ENCODE peak calls at places on chromosome 20, in six cellular contexts. One of them, this sample, is unnamed.

GRCh38 chr20:57772349-57772964 is 62.6 kb upstream of the PMEPA1 start:
- DNase-seq in left ventricle myocardium inferior: no peak
- DNase-seq in transverse colon: no peak
- DNase-seq in H1: no peak
- DNase-seq in ovary: no peak
- DNase-seq in cardiac muscle cell: peak
- DNase-seq in this sample: no peak

GRCh38 chr20:15831201-15831600 is 742.0 kb downstream of the KIF16B start:
- DNase-seq in left ventricle myocardium inferior: no peak
- DNase-seq in transverse colon: no peak
- DNase-seq in H1: no peak
- DNase-seq in ovary: no peak
- DNase-seq in cardiac muscle cell: no peak
- DNase-seq in this sample: peak

GRCh38 chr20:1827974-1828785 is 67.0 kb upstream of the SIRPA start:
- DNase-seq in left ventricle myocardium inferior: peak
- DNase-seq in transverse colon: peak
- DNase-seq in H1: no peak
- DNase-seq in ovary: no peak
- DNase-seq in cardiac muscle cell: peak
- DNase-seq in this sample: peak

GRCh38 chr20:9200620-9201019 is 131.7 kb downstream of the PLCB4 start:
- DNase-seq in left ventricle myocardium inferior: no peak
- DNase-seq in transverse colon: no peak
- DNase-seq in H1: no peak
- DNase-seq in ovary: no peak
- DNase-seq in cardiac muscle cell: peak
- DNase-seq in this sample: peak

GRCh38 chr20:31698803-31699718 is 23.6 kb downstream of the BCL2L1 start:
- DNase-seq in left ventricle myocardium inferior: no peak
- DNase-seq in transverse colon: peak
- DNase-seq in H1: no peak
- DNase-seq in ovary: no peak
- DNase-seq in cardiac muscle cell: peak
- DNase-seq in this sample: peak

GRCh38 chr20:32538526-32538918 is 46.6 kb downstream of the NOL4L start:
- DNase-seq in left ventricle myocardium inferior: no peak
- DNase-seq in transverse colon: no peak
- DNase-seq in H1: no peak
- DNase-seq in ovary: no peak
- DNase-seq in cardiac muscle cell: peak
- DNase-seq in this sample: peak

GRCh38 chr20:1673424-1673823 is 15.8 kb upstream of the SIRPG start:
- DNase-seq in left ventricle myocardium inferior: no peak
- DNase-seq in transverse colon: no peak
- DNase-seq in H1: peak
- DNase-seq in ovary: no peak
- DNase-seq in cardiac muscle cell: no peak
- DNase-seq in this sample: no peak

GRCh38 chr20:55097621-55098020 is 622.2 kb downstream of the DOK5 start:
- DNase-seq in left ventricle myocardium inferior: no peak
- DNase-seq in transverse colon: no peak
- DNase-seq in H1: no peak
- DNase-seq in ovary: no peak
- DNase-seq in cardiac muscle cell: no peak
- DNase-seq in this sample: no peak

GRCh38 chr20:47319517-47320252 is 36.8 kb downstream of the ZMYND8 start:
- DNase-seq in left ventricle myocardium inferior: peak
- DNase-seq in transverse colon: peak
- DNase-seq in H1: peak
- DNase-seq in ovary: peak
- DNase-seq in cardiac muscle cell: peak
- DNase-seq in this sample: peak

GRCh38 chr20:8740265-8740664 is 328.6 kb upstream of the PLCB4 start:
- DNase-seq in left ventricle myocardium inferior: no peak
- DNase-seq in transverse colon: no peak
- DNase-seq in H1: no peak
- DNase-seq in ovary: no peak
- DNase-seq in cardiac muscle cell: no peak
- DNase-seq in this sample: no peak

GRCh38 chr20:31835977-31836852 is 9.2 kb downstream of the FOXS1 start:
- DNase-seq in left ventricle myocardium inferior: peak
- DNase-seq in transverse colon: peak
- DNase-seq in H1: no peak
- DNase-seq in ovary: peak
- DNase-seq in cardiac muscle cell: peak
- DNase-seq in this sample: peak

GRCh38 chr20:54115172-54115854 is 44.9 kb upstream of the BCAS1 start:
- DNase-seq in left ventricle myocardium inferior: no peak
- DNase-seq in transverse colon: peak
- DNase-seq in H1: no peak
- DNase-seq in ovary: no peak
- DNase-seq in cardiac muscle cell: peak
- DNase-seq in this sample: peak

GRCh38 chr20:59020938-59021551 is 1.8 kb downstream of the TUBB1 start:
- DNase-seq in left ventricle myocardium inferior: no peak
- DNase-seq in transverse colon: no peak
- DNase-seq in H1: no peak
- DNase-seq in ovary: no peak
- DNase-seq in cardiac muscle cell: peak
- DNase-seq in this sample: no peak

GRCh38 chr20:32621071-32621913 is 36.2 kb upstream of the NOL4L start:
- DNase-seq in left ventricle myocardium inferior: no peak
- DNase-seq in transverse colon: no peak
- DNase-seq in H1: no peak
- DNase-seq in ovary: no peak
- DNase-seq in cardiac muscle cell: no peak
- DNase-seq in this sample: peak

GRCh38 chr20:63178889-63179751 is 36.8 kb downstream of the YTHDF1 start:
- DNase-seq in left ventricle myocardium inferior: peak
- DNase-seq in transverse colon: peak
- DNase-seq in H1: peak
- DNase-seq in ovary: no peak
- DNase-seq in cardiac muscle cell: no peak
- DNase-seq in this sample: peak

GRCh38 chr20:62372042-62372993 is 5.2 kb upstream of the LAMA5 start:
- DNase-seq in left ventricle myocardium inferior: no peak
- DNase-seq in transverse colon: no peak
- DNase-seq in H1: no peak
- DNase-seq in ovary: no peak
- DNase-seq in cardiac muscle cell: no peak
- DNase-seq in this sample: no peak

GRCh38 chr20:43459022-43459942 is 1.6 kb downstream of the SRSF6 start:
- DNase-seq in left ventricle myocardium inferior: no peak
- DNase-seq in transverse colon: peak
- DNase-seq in H1: no peak
- DNase-seq in ovary: peak
- DNase-seq in cardiac muscle cell: peak
- DNase-seq in this sample: no peak

GRCh38 chr20:36050436-36051317 is 82.3 kb downstream of the CNBD2 start:
- DNase-seq in left ventricle myocardium inferior: peak
- DNase-seq in transverse colon: peak
- DNase-seq in H1: peak
- DNase-seq in ovary: peak
- DNase-seq in cardiac muscle cell: peak
- DNase-seq in this sample: peak

GRCh38 chr20:57941572-57942381 is 232.0 kb upstream of the PMEPA1 start:
- DNase-seq in left ventricle myocardium inferior: no peak
- DNase-seq in transverse colon: no peak
- DNase-seq in H1: no peak
- DNase-seq in ovary: no peak
- DNase-seq in cardiac muscle cell: no peak
- DNase-seq in this sample: peak

DNA sequence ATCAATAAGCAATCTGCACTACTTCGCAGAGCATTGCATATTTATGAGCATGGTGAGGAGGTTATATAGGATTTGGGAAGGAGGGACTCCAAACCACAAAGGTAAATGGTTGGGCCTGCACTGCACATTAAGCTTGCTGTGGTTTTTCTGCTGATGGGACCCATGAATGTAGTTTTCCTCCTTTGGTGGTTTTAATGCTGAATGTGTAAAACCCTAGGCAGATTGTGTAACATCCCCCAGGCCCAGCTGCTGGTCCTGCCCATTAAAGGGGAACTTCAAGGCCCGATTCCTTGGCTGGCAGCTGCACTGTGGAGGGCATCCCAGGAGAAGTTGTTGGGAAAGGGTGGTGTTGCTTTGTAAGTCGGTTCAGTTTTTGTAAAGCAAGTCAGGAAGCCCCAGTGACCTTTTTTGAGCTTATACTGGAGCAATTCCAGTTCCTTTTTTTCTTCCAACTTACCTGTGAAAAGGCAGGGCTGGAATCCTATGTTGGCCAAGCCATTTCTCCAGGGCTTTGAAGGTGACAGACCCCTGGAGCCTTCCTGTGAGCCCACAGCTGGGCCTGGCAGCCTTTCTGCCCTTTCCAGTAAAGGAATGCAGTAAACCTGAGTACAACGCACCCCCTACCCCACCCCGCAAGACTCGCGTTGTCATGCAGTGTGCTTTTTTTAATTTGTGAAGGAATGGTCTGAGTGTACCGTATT is 43.1 kb upstream of the NAA20 start:
- DNase-seq in left ventricle myocardium inferior: peak
- DNase-seq in transverse colon: peak
- DNase-seq in H1: no peak
- DNase-seq in ovary: peak
- DNase-seq in cardiac muscle cell: peak
- DNase-seq in this sample: peak
- H3K27ac ChIP-seq in left ventricle myocardium inferior: peak
- H3K27ac ChIP-seq in transverse colon: peak
- H3K27ac ChIP-seq in H1: no peak
- H3K27ac ChIP-seq in ovary: peak
- H3K27ac ChIP-seq in cardiac muscle cell: peak
- H3K27ac ChIP-seq in this sample: peak

DNA sequence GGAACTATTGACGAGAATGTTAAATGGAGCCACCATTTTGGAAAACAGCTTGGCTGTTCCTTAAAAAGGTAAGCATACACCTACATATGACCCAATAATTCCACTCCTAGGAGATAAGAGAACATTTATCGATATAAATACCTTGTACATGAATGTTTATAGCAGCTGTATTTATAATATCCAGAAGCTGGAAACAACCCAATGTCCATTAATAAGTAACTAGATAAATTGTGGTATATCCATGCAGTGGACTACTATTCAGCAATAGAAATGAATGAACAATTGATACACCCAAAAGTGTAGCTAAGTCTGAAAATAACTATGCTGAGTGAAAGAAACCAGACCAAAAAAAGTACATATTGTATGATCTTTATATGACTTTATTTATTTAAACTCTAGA is 42.2 kb upstream of the ADIG start:
- DNase-seq in left ventricle myocardium inferior: no peak
- DNase-seq in transverse colon: no peak
- DNase-seq in H1: no peak
- DNase-seq in ovary: no peak
- DNase-seq in cardiac muscle cell: no peak
- DNase-seq in this sample: no peak
- H3K27ac ChIP-seq in left ventricle myocardium inferior: no peak
- H3K27ac ChIP-seq in transverse colon: no peak
- H3K27ac ChIP-seq in H1: no peak
- H3K27ac ChIP-seq in ovary: no peak
- H3K27ac ChIP-seq in cardiac muscle cell: no peak
- H3K27ac ChIP-seq in this sample: no peak

DNA sequence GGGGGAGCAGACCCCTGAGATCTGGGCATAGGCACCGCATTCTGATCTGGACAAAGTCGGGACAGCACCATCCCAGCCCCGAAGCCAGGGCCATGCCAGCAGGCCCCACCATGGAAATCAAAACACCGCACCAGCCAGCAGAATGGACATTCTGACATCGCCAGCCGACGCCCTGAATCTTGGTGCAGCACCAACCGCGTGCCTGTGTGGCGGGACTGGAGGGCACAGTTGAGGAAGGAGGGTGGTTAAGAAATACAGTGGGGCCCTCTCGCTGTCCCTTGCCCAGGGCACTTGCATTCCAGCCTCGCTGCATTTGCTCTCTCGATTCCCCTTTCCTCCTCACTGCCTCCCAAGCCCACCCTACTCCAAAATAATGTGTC is 2.0 kb downstream of the NNAT start:
- DNase-seq in left ventricle myocardium inferior: no peak
- DNase-seq in transverse colon: no peak
- DNase-seq in H1: no peak
- DNase-seq in ovary: no peak
- DNase-seq in cardiac muscle cell: no peak
- DNase-seq in this sample: no peak
- H3K27ac ChIP-seq in left ventricle myocardium inferior: peak
- H3K27ac ChIP-seq in transverse colon: peak
- H3K27ac ChIP-seq in H1: no peak
- H3K27ac ChIP-seq in ovary: no peak
- H3K27ac ChIP-seq in cardiac muscle cell: no peak
- H3K27ac ChIP-seq in this sample: no peak

GRCh38 chr20:50089140-50089786 is 23.7 kb downstream of the UBE2V1 start:
- DNase-seq in left ventricle myocardium inferior: no peak
- DNase-seq in transverse colon: no peak
- DNase-seq in H1: no peak
- DNase-seq in ovary: no peak
- DNase-seq in cardiac muscle cell: no peak
- DNase-seq in this sample: no peak

GRCh38 chr20:50088022-50088421 is 24.9 kb downstream of the UBE2V1 start:
- DNase-seq in left ventricle myocardium inferior: no peak
- DNase-seq in transverse colon: no peak
- DNase-seq in H1: no peak
- DNase-seq in ovary: no peak
- DNase-seq in cardiac muscle cell: no peak
- DNase-seq in this sample: no peak

GRCh38 chr20:50092436-50092835 is 20.5 kb downstream of the UBE2V1 start:
- DNase-seq in left ventricle myocardium inferior: no peak
- DNase-seq in transverse colon: no peak
- DNase-seq in H1: no peak
- DNase-seq in ovary: no peak
- DNase-seq in cardiac muscle cell: peak
- DNase-seq in this sample: no peak

GRCh38 chr20:50093240-50093639 is 19.7 kb downstream of the UBE2V1 start:
- DNase-seq in left ventricle myocardium inferior: no peak
- DNase-seq in transverse colon: no peak
- DNase-seq in H1: no peak
- DNase-seq in ovary: no peak
- DNase-seq in cardiac muscle cell: no peak
- DNase-seq in this sample: no peak

DNA sequence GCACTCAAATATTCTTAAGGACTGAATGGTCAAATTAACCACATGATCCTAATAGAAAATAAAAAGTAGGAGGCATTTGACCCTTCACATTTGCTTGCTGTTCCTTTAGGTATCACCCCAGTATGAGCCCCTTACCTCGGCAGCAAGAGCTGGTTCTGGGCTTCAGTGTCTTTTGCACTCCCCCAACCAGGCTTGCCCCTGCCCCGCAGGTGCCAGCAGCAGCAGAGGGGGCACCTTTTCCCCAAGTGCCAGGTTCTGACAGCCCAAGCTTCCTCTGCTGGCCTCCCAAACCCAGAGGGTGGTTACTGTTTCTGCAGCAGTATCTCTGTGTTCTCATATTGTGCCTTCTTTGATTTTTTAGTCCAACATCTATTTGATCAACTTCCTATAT is 23.2 kb downstream of the UBE2V1 start:
- DNase-seq in left ventricle myocardium inferior: no peak
- DNase-seq in transverse colon: no peak
- DNase-seq in H1: no peak
- DNase-seq in ovary: no peak
- DNase-seq in cardiac muscle cell: no peak
- DNase-seq in this sample: no peak
- H3K27ac ChIP-seq in left ventricle myocardium inferior: no peak
- H3K27ac ChIP-seq in transverse colon: no peak
- H3K27ac ChIP-seq in H1: no peak
- H3K27ac ChIP-seq in ovary: no peak
- H3K27ac ChIP-seq in cardiac muscle cell: peak
- H3K27ac ChIP-seq in this sample: no peak